ENCODE peak calls at places on chromosomes 5 and 9, in seven cellular contexts. A, L, O, G, Q, R and S are unnamed samples.
A peak's percentile ranks its signal among the peaks of the same experiment; 100 is the strongest.

GRCh38 chr5:98793223-98793622 is 19.8 kb downstream of the RGMB start:
- DNase-seq in A (no peak), L (no peak), O (no peak), G (no peak), Q (no peak), R (no peak), S (no peak)

GRCh38 chr9:127388037-127388855 is 8.7 kb upstream of the SLC2A8 start:
- DNase-seq in A (no peak), L (peak; percentile 79), O (peak; percentile 86), G (no peak), Q (peak; percentile 96), R (no peak), S (no peak)

GRCh38 chr5:85479849-85480248 is 1095.2 kb upstream of the EDIL3 start:
- DNase-seq in A (no peak), L (no peak), O (no peak), G (no peak), Q (no peak), R (no peak), S (peak; percentile 16)

GRCh38 chr9:118455781-118456180 is 751.6 kb downstream of the TLR4 start:
- DNase-seq in A (no peak), L (no peak), O (no peak), G (no peak), Q (no peak), R (no peak), S (no peak)

GRCh38 chr9:69931340-69931739 is 110.7 kb downstream of the CFAP95 start:
- DNase-seq in A (no peak), L (no peak), O (no peak), G (no peak), Q (peak; percentile 9), R (no peak), S (peak; percentile 23)

GRCh38 chr5:103424453-103425205 is 138.0 kb downstream of the NUDT12 start:
- DNase-seq in A (no peak), L (no peak), O (no peak), G (no peak), Q (no peak), R (no peak), S (no peak)

GRCh38 chr9:90835206-90835605 is 33.6 kb downstream of the SYK start:
- DNase-seq in A (no peak), L (no peak), O (no peak), G (no peak), Q (no peak), R (no peak), S (no peak)

GRCh38 chr9:84708400-84708799 is 38.9 kb downstream of the NTRK2 start:
- DNase-seq in A (no peak), L (no peak), O (no peak), G (no peak), Q (no peak), R (no peak), S (peak; percentile 90)

GRCh38 chr5:168151041-168151440 is 140.4 kb upstream of the WWC1 start:
- DNase-seq in A (no peak), L (no peak), O (no peak), G (no peak), Q (no peak), R (no peak), S (no peak)

GRCh38 chr5:62920856-62921255 is 342.2 kb downstream of the LRRC70 start:
- DNase-seq in A (no peak), L (no peak), O (no peak), G (no peak), Q (no peak), R (no peak), S (no peak)

GRCh38 chr9:2117527-2117926 is 102.4 kb downstream of the SMARCA2 start:
- DNase-seq in A (no peak), L (no peak), O (no peak), G (no peak), Q (no peak), R (no peak), S (no peak)

GRCh38 chr5:144183254-144183889 is 12.7 kb downstream of the KCTD16 start:
- DNase-seq in A (peak; percentile 44), L (no peak), O (no peak), G (peak; percentile 16), Q (no peak), R (no peak), S (no peak)

GRCh38 chr9:98087420-98088354 is 31.2 kb downstream of the NANS start:
- DNase-seq in A (no peak), L (no peak), O (no peak), G (no peak), Q (no peak), R (peak; percentile 75), S (no peak)

GRCh38 chr5:131268758-131269370 is 5.0 kb downstream of the CDC42SE2 start:
- DNase-seq in A (no peak), L (no peak), O (no peak), G (no peak), Q (no peak), R (no peak), S (no peak)

GRCh38 chr9:35716236-35716635 is 15.8 kb downstream of the TLN1 start:
- DNase-seq in A (no peak), L (no peak), O (no peak), G (no peak), Q (no peak), R (no peak), S (no peak)
- TF ChIP-seq YY1 in A (no peak), L (no peak), O (no peak), G (no peak), Q (no peak), R (no peak), S (no peak)

GRCh38 chr9:4491621-4491975 is 1.3 kb downstream of the SLC1A1 start:
- DNase-seq in A (no peak), L (no peak), O (no peak), G (no peak), Q (no peak), R (peak; percentile 67), S (peak; percentile 36)
- H3K4me3 ChIP-seq in A (peak overlapping the region; percentile 72), L (peak overlapping the region; percentile 99), O (peak overlapping the region; percentile 72), G (no peak overlapping the region), Q (no peak overlapping the region), R (peak overlapping the region; percentile 69), S (peak overlapping the region; percentile 65)

GRCh38 chr9:136896027-136896426 is 9.7 kb downstream of the TRAF2 start:
- DNase-seq in A (no peak), L (no peak), O (no peak), G (no peak), Q (no peak), R (no peak), S (no peak)
- H3K9ac ChIP-seq in A (no peak overlapping the region), L (no peak overlapping the region), O (no peak overlapping the region), G (no peak overlapping the region), Q (peak overlapping the region; percentile 5), R (no peak overlapping the region), S (no peak overlapping the region)

DNA sequence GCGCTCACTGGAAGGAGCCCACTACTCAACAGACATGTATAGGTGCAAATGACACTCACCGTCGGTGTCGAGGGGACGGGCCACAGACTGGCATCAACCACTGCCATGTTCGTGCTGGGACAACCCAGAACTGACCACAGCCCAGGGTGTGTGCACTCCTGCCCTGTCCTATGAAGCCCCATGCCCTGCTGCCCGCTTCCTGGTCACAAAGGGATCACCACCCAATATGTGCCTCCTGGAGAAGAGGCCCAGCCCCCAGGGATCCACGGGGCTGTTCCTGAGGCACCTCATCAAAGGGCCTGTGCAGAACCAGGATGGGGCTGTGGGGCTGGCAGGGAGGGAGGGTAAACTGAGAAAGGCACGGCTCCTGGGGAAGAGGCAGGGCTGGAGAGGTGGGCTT is 43.1 kb downstream of the PRRT1B start:
- DNase-seq in A (no peak), L (no peak), O (no peak), G (no peak), Q (no peak), R (no peak), S (no peak)
- TF ChIP-seq YY1 in A (no peak), L (no peak), O (no peak), G (no peak), Q (no peak), R (no peak), S (no peak)

DNA sequence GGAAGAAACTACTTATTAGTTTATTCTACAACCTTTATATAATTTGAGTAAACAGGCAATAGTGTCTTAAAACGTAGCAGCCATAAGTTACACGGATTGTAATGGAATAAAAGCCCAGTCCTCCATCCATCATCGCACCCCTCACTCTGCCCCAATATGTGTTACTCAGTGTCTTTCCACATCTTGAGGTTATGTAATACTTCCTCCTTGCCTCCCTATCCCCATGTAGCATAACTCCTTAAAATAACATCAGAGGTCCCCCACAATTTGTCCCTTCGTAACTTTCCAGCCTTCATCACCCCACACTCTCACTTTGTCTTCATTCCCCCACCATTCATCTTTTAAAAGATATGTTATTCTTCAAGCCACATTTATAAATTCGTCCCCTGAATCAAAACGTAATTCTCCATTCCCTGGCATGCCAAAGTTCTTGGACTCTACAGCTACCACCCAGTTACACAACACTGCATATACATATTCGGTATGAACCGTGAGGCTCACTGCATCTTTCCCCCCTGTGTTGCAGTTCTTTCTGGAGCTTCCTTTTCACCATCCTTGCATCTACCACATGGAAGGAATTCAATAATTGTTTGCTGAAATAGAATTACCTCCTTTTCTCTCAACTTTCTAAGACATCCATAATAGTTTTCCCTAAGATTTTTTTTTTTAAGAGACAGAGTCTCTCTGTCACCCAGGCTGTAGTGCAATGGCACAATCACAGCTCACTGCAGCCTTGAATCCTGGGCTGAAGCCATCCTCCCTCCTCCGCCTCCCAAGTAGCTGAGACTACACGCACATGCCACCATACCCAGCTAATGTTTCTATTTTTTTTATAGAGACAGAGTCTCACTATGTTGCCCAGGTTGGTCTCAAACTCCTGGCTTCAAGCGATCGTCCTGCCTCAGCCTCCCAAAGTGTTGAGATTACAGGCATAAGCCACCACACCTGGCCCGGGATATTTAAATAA is 3.4 kb downstream of the LPAR1 start:
- DNase-seq in A (no peak), L (no peak), O (no peak), G (no peak), Q (no peak), R (no peak), S (no peak)
- H3K4me3 ChIP-seq in A (no peak overlapping the region), L (no peak overlapping the region), O (no peak overlapping the region), G (no peak overlapping the region), Q (no peak overlapping the region), R (no peak overlapping the region), S (no peak overlapping the region)